ENCODE peak calls at places on chromosomes 13 and 19, in six cellular contexts. One of them, this sample, is unnamed.

GRCh38 chr19:14654786-14655185 is 19.9 kb downstream of the ADGRE3 start:
- DNase-seq in heart right ventricle: no peak
- DNase-seq in cardiac fibroblast: no peak
- DNase-seq in fibroblast of the aortic adventitia: no peak
- DNase-seq in activated CD8-positive, alpha-beta T cell treated with anti-CD3 and anti-CD28 coated beads for 36 hours: no peak
- DNase-seq in activated effector memory CD4-positive, alpha-beta T cell treated with anti-CD3 and anti-CD28 coated beads, Interleukin-2, amount 50 U/mL, for 16 hours: no peak
- DNase-seq in this sample: no peak

GRCh38 chr19:12453495-12453894 is 12.7 kb upstream of the ZNF443 start:
- DNase-seq in activated CD8-positive, alpha-beta T cell treated with anti-CD3 and anti-CD28 coated beads for 36 hours: no peak
- DNase-seq in cardiac fibroblast: no peak
- DNase-seq in heart right ventricle: no peak
- DNase-seq in activated effector memory CD4-positive, alpha-beta T cell treated with anti-CD3 and anti-CD28 coated beads, Interleukin-2, amount 50 U/mL, for 16 hours: no peak
- DNase-seq in fibroblast of the aortic adventitia: no peak
- DNase-seq in this sample: no peak

GRCh38 chr13:52428295-52428694 is 22.1 kb downstream of the VPS36 start:
- DNase-seq in fibroblast of the aortic adventitia: peak; percentile 83
- DNase-seq in heart right ventricle: peak; percentile 30
- DNase-seq in activated effector memory CD4-positive, alpha-beta T cell treated with anti-CD3 and anti-CD28 coated beads, Interleukin-2, amount 50 U/mL, for 16 hours: no peak
- DNase-seq in activated CD8-positive, alpha-beta T cell treated with anti-CD3 and anti-CD28 coated beads for 36 hours: no peak
- DNase-seq in cardiac fibroblast: peak; percentile 48
- DNase-seq in this sample: peak; percentile 61

GRCh38 chr13:38564751-38565150 is 122.1 kb upstream of the FREM2 start:
- DNase-seq in activated effector memory CD4-positive, alpha-beta T cell treated with anti-CD3 and anti-CD28 coated beads, Interleukin-2, amount 50 U/mL, for 16 hours: no peak
- DNase-seq in fibroblast of the aortic adventitia: no peak
- DNase-seq in activated CD8-positive, alpha-beta T cell treated with anti-CD3 and anti-CD28 coated beads for 36 hours: no peak
- DNase-seq in cardiac fibroblast: no peak
- DNase-seq in heart right ventricle: no peak
- DNase-seq in this sample: no peak

GRCh38 chr13:68125087-68125480 is 894.9 kb upstream of the PCDH9 start:
- DNase-seq in activated effector memory CD4-positive, alpha-beta T cell treated with anti-CD3 and anti-CD28 coated beads, Interleukin-2, amount 50 U/mL, for 16 hours: no peak
- DNase-seq in heart right ventricle: no peak
- DNase-seq in cardiac fibroblast: no peak
- DNase-seq in activated CD8-positive, alpha-beta T cell treated with anti-CD3 and anti-CD28 coated beads for 36 hours: no peak
- DNase-seq in fibroblast of the aortic adventitia: no peak
- DNase-seq in this sample: no peak

GRCh38 chr19:48403606-48404005 is 10.1 kb downstream of the GRIN2D start:
- DNase-seq in activated effector memory CD4-positive, alpha-beta T cell treated with anti-CD3 and anti-CD28 coated beads, Interleukin-2, amount 50 U/mL, for 16 hours: peak; percentile 69
- DNase-seq in cardiac fibroblast: peak; percentile 75
- DNase-seq in heart right ventricle: peak; percentile 69
- DNase-seq in activated CD8-positive, alpha-beta T cell treated with anti-CD3 and anti-CD28 coated beads for 36 hours: peak; percentile 78
- DNase-seq in fibroblast of the aortic adventitia: peak; percentile 51
- DNase-seq in this sample: no peak

GRCh38 chr19:42271861-42272534 is 2.9 kb downstream of the CIC start:
- DNase-seq in heart right ventricle: no peak
- DNase-seq in activated effector memory CD4-positive, alpha-beta T cell treated with anti-CD3 and anti-CD28 coated beads, Interleukin-2, amount 50 U/mL, for 16 hours: peak; percentile 60
- DNase-seq in fibroblast of the aortic adventitia: no peak
- DNase-seq in activated CD8-positive, alpha-beta T cell treated with anti-CD3 and anti-CD28 coated beads for 36 hours: no peak
- DNase-seq in cardiac fibroblast: no peak
- DNase-seq in this sample: no peak

GRCh38 chr13:50589139-50589538 is 254.4 kb downstream of the DLEU7 start:
- DNase-seq in heart right ventricle: no peak
- DNase-seq in fibroblast of the aortic adventitia: peak; percentile 90
- DNase-seq in activated effector memory CD4-positive, alpha-beta T cell treated with anti-CD3 and anti-CD28 coated beads, Interleukin-2, amount 50 U/mL, for 16 hours: no peak
- DNase-seq in cardiac fibroblast: peak; percentile 69
- DNase-seq in activated CD8-positive, alpha-beta T cell treated with anti-CD3 and anti-CD28 coated beads for 36 hours: peak; percentile 27
- DNase-seq in this sample: peak; percentile 95

GRCh38 chr19:32041681-32042292 is 303.6 kb upstream of the ZNF507 start:
- DNase-seq in activated effector memory CD4-positive, alpha-beta T cell treated with anti-CD3 and anti-CD28 coated beads, Interleukin-2, amount 50 U/mL, for 16 hours: no peak
- DNase-seq in heart right ventricle: peak; percentile 27
- DNase-seq in fibroblast of the aortic adventitia: peak; percentile 41
- DNase-seq in cardiac fibroblast: peak; percentile 48
- DNase-seq in activated CD8-positive, alpha-beta T cell treated with anti-CD3 and anti-CD28 coated beads for 36 hours: peak; percentile 49
- DNase-seq in this sample: no peak

GRCh38 chr13:75139291-75139690 is 342.7 kb downstream of the TBC1D4 start:
- DNase-seq in fibroblast of the aortic adventitia: peak; percentile 8
- DNase-seq in cardiac fibroblast: peak; percentile 39
- DNase-seq in heart right ventricle: no peak
- DNase-seq in activated effector memory CD4-positive, alpha-beta T cell treated with anti-CD3 and anti-CD28 coated beads, Interleukin-2, amount 50 U/mL, for 16 hours: no peak
- DNase-seq in activated CD8-positive, alpha-beta T cell treated with anti-CD3 and anti-CD28 coated beads for 36 hours: no peak
- DNase-seq in this sample: no peak

GRCh38 chr13:43196171-43196611 is 172.8 kb downstream of the DNAJC15 start:
- DNase-seq in activated effector memory CD4-positive, alpha-beta T cell treated with anti-CD3 and anti-CD28 coated beads, Interleukin-2, amount 50 U/mL, for 16 hours: no peak
- DNase-seq in activated CD8-positive, alpha-beta T cell treated with anti-CD3 and anti-CD28 coated beads for 36 hours: no peak
- DNase-seq in heart right ventricle: peak; percentile 47
- DNase-seq in cardiac fibroblast: peak; percentile 60
- DNase-seq in fibroblast of the aortic adventitia: peak; percentile 45
- DNase-seq in this sample: no peak

GRCh38 chr13:46951516-46951915 is 54.7 kb upstream of the HTR2A start:
- DNase-seq in heart right ventricle: no peak
- DNase-seq in activated CD8-positive, alpha-beta T cell treated with anti-CD3 and anti-CD28 coated beads for 36 hours: no peak
- DNase-seq in cardiac fibroblast: no peak
- DNase-seq in activated effector memory CD4-positive, alpha-beta T cell treated with anti-CD3 and anti-CD28 coated beads, Interleukin-2, amount 50 U/mL, for 16 hours: no peak
- DNase-seq in fibroblast of the aortic adventitia: no peak
- DNase-seq in this sample: no peak

GRCh38 chr13:31200636-31200970 is 828 bp downstream of the B3GLCT start:
- DNase-seq in fibroblast of the aortic adventitia: no peak
- DNase-seq in heart right ventricle: peak; percentile 44
- DNase-seq in activated effector memory CD4-positive, alpha-beta T cell treated with anti-CD3 and anti-CD28 coated beads, Interleukin-2, amount 50 U/mL, for 16 hours: peak; percentile 80
- DNase-seq in activated CD8-positive, alpha-beta T cell treated with anti-CD3 and anti-CD28 coated beads for 36 hours: peak; percentile 39
- DNase-seq in cardiac fibroblast: no peak
- DNase-seq in this sample: no peak

This sample was measured in non-pigmented ciliary epithelial cell.